ENCODE peak calls at places on chromosomes 11 and 22, in six cellular contexts. One of them, this sample, is unnamed.

GRCh38 chr11:87405843-87406242 is 368.1 kb downstream of the TMEM135 start:
- DNase-seq in HS-27A: no peak
- DNase-seq in GM23248: peak
- DNase-seq in uterus: no peak
- DNase-seq in fibroblast of mammary gland: peak
- DNase-seq in fibroblast of the conjunctiva: no peak
- DNase-seq in this sample: no peak

GRCh38 chr11:36012979-36013378 is 69.1 kb downstream of the LDLRAD3 start:
- DNase-seq in HS-27A: no peak
- DNase-seq in GM23248: peak
- DNase-seq in uterus: no peak
- DNase-seq in fibroblast of mammary gland: peak
- DNase-seq in fibroblast of the conjunctiva: no peak
- DNase-seq in this sample: no peak

GRCh38 chr11:132941024-132941646 is 591.2 kb downstream of the OPCML start:
- DNase-seq in HS-27A: no peak
- DNase-seq in GM23248: peak
- DNase-seq in uterus: no peak
- DNase-seq in fibroblast of mammary gland: peak
- DNase-seq in fibroblast of the conjunctiva: no peak
- DNase-seq in this sample: no peak

GRCh38 chr11:690738-691633 is 4.0 kb downstream of the DEAF1 start:
- DNase-seq in HS-27A: no peak
- DNase-seq in GM23248: no peak
- DNase-seq in uterus: no peak
- DNase-seq in fibroblast of mammary gland: no peak
- DNase-seq in fibroblast of the conjunctiva: no peak
- DNase-seq in this sample: no peak

GRCh38 chr11:14417186-14417585 is 58.2 kb upstream of the RRAS2 start:
- DNase-seq in HS-27A: no peak
- DNase-seq in GM23248: peak
- DNase-seq in uterus: no peak
- DNase-seq in fibroblast of mammary gland: peak
- DNase-seq in fibroblast of the conjunctiva: no peak
- DNase-seq in this sample: no peak

GRCh38 chr11:134158023-134158422 is 65.7 kb downstream of the NCAPD3 start:
- DNase-seq in HS-27A: no peak
- DNase-seq in GM23248: no peak
- DNase-seq in uterus: no peak
- DNase-seq in fibroblast of mammary gland: no peak
- DNase-seq in fibroblast of the conjunctiva: no peak
- DNase-seq in this sample: no peak

GRCh38 chr11:102926946-102927623 is 28.4 kb downstream of the MMP13 start:
- DNase-seq in HS-27A: no peak
- DNase-seq in GM23248: peak
- DNase-seq in uterus: no peak
- DNase-seq in fibroblast of mammary gland: peak
- DNase-seq in fibroblast of the conjunctiva: no peak
- DNase-seq in this sample: no peak

GRCh38 chr11:2412323-2412722 is 11.8 kb downstream of the TSSC4 start:
- DNase-seq in HS-27A: no peak
- DNase-seq in GM23248: no peak
- DNase-seq in uterus: no peak
- DNase-seq in fibroblast of mammary gland: no peak
- DNase-seq in fibroblast of the conjunctiva: no peak
- DNase-seq in this sample: no peak

GRCh38 chr11:15119352-15119751 is 4.6 kb downstream of the INSC start:
- DNase-seq in HS-27A: no peak
- DNase-seq in GM23248: no peak
- DNase-seq in uterus: no peak
- DNase-seq in fibroblast of mammary gland: peak
- DNase-seq in fibroblast of the conjunctiva: no peak
- DNase-seq in this sample: no peak

GRCh38 chr11:109023029-109023428 is 358.2 kb downstream of the DDX10 start:
- DNase-seq in HS-27A: no peak
- DNase-seq in GM23248: peak
- DNase-seq in uterus: no peak
- DNase-seq in fibroblast of mammary gland: peak
- DNase-seq in fibroblast of the conjunctiva: peak
- DNase-seq in this sample: no peak

GRCh38 chr11:45285931-45286632 is at the start of gene SYT13:
- DNase-seq in HS-27A: no peak
- DNase-seq in GM23248: no peak
- DNase-seq in uterus: no peak
- DNase-seq in fibroblast of mammary gland: no peak
- DNase-seq in fibroblast of the conjunctiva: no peak
- DNase-seq in this sample: no peak

GRCh38 chr22:48752451-48753380 is 1075.0 kb downstream of the BRD1 start:
- DNase-seq in HS-27A: no peak
- DNase-seq in GM23248: no peak
- DNase-seq in uterus: no peak
- DNase-seq in fibroblast of mammary gland: no peak
- DNase-seq in fibroblast of the conjunctiva: no peak
- DNase-seq in this sample: no peak